ENCODE peak calls at places on chromosome 22, in ten cellular contexts. One of them, this sample, is unnamed.

GRCh38 chr22:49852898-49853894 is at the start of gene ZBED4:
- DNase-seq in activated T-helper 9 cell treated with anti-CD3 and anti-CD28 coated beads, Interleukin-2, amount 50 U/mL, for 16 hours: peak; percentile 98
- DNase-seq in HTR-8/SVneo: peak; percentile 95
- DNase-seq in stimulated activated CD4-positive, alpha-beta T cell treated with anti-CD3 and anti-CD28 coated beads, Interleukin-4, amount 100 ng/mL, for 48 hours: peak; percentile 98
- DNase-seq in HEK293T: peak; percentile 100
- DNase-seq in HCT116: peak; percentile 90
- DNase-seq in GM19239: peak; percentile 99
- DNase-seq in HS-5: peak; percentile 85
- DNase-seq in SK-N-SH: peak; percentile 100
- DNase-seq in stimulated activated naive CD8-positive, alpha-beta T cell treated with anti-CD3 and anti-CD28 coated beads, Interleukin-15, amount 100 ng/mL, for 72 hours: peak; percentile 99
- DNase-seq in this sample: peak; percentile 99

GRCh38 chr22:42673898-42674390 is 24.8 kb upstream of the CYB5R3 start:
- DNase-seq in activated T-helper 9 cell treated with anti-CD3 and anti-CD28 coated beads, Interleukin-2, amount 50 U/mL, for 16 hours: no peak
- DNase-seq in HTR-8/SVneo: no peak
- DNase-seq in stimulated activated CD4-positive, alpha-beta T cell treated with anti-CD3 and anti-CD28 coated beads, Interleukin-4, amount 100 ng/mL, for 48 hours: no peak
- DNase-seq in HEK293T: no peak
- DNase-seq in HCT116: no peak
- DNase-seq in GM19239: no peak
- DNase-seq in HS-5: no peak
- DNase-seq in SK-N-SH: no peak
- DNase-seq in stimulated activated naive CD8-positive, alpha-beta T cell treated with anti-CD3 and anti-CD28 coated beads, Interleukin-15, amount 100 ng/mL, for 72 hours: no peak
- DNase-seq in this sample: no peak

GRCh38 chr22:24588370-24588755 is 4.5 kb downstream of the LRRC75B start:
- DNase-seq in activated T-helper 9 cell treated with anti-CD3 and anti-CD28 coated beads, Interleukin-2, amount 50 U/mL, for 16 hours: no peak
- DNase-seq in HTR-8/SVneo: no peak
- DNase-seq in stimulated activated CD4-positive, alpha-beta T cell treated with anti-CD3 and anti-CD28 coated beads, Interleukin-4, amount 100 ng/mL, for 48 hours: no peak
- DNase-seq in HEK293T: no peak
- DNase-seq in HCT116: no peak
- DNase-seq in GM19239: no peak
- DNase-seq in HS-5: no peak
- DNase-seq in SK-N-SH: peak; percentile 68
- DNase-seq in stimulated activated naive CD8-positive, alpha-beta T cell treated with anti-CD3 and anti-CD28 coated beads, Interleukin-15, amount 100 ng/mL, for 72 hours: no peak
- DNase-seq in this sample: no peak

GRCh38 chr22:41561335-41561734 is 525 bp downstream of the CSDC2 start:
- DNase-seq in activated T-helper 9 cell treated with anti-CD3 and anti-CD28 coated beads, Interleukin-2, amount 50 U/mL, for 16 hours: no peak
- DNase-seq in HTR-8/SVneo: no peak
- DNase-seq in stimulated activated CD4-positive, alpha-beta T cell treated with anti-CD3 and anti-CD28 coated beads, Interleukin-4, amount 100 ng/mL, for 48 hours: no peak
- DNase-seq in HEK293T: no peak
- DNase-seq in HCT116: no peak
- DNase-seq in GM19239: no peak
- DNase-seq in HS-5: no peak
- DNase-seq in SK-N-SH: no peak
- DNase-seq in stimulated activated naive CD8-positive, alpha-beta T cell treated with anti-CD3 and anti-CD28 coated beads, Interleukin-15, amount 100 ng/mL, for 72 hours: no peak
- DNase-seq in this sample: no peak

GRCh38 chr22:50191041-50191740 is 5.5 kb downstream of the TRABD start:
- DNase-seq in activated T-helper 9 cell treated with anti-CD3 and anti-CD28 coated beads, Interleukin-2, amount 50 U/mL, for 16 hours: peak; percentile 59
- DNase-seq in HTR-8/SVneo: no peak
- DNase-seq in stimulated activated CD4-positive, alpha-beta T cell treated with anti-CD3 and anti-CD28 coated beads, Interleukin-4, amount 100 ng/mL, for 48 hours: peak; percentile 43
- DNase-seq in HEK293T: no peak
- DNase-seq in HCT116: no peak
- DNase-seq in GM19239: peak; percentile 66
- DNase-seq in HS-5: no peak
- DNase-seq in SK-N-SH: peak; percentile 78
- DNase-seq in stimulated activated naive CD8-positive, alpha-beta T cell treated with anti-CD3 and anti-CD28 coated beads, Interleukin-15, amount 100 ng/mL, for 72 hours: peak; percentile 75
- DNase-seq in this sample: peak; percentile 64

GRCh38 chr22:46047226-46047625 is 70.3 kb upstream of the WNT7B start:
- DNase-seq in activated T-helper 9 cell treated with anti-CD3 and anti-CD28 coated beads, Interleukin-2, amount 50 U/mL, for 16 hours: no peak
- DNase-seq in HTR-8/SVneo: no peak
- DNase-seq in stimulated activated CD4-positive, alpha-beta T cell treated with anti-CD3 and anti-CD28 coated beads, Interleukin-4, amount 100 ng/mL, for 48 hours: no peak
- DNase-seq in HEK293T: no peak
- DNase-seq in HCT116: no peak
- DNase-seq in GM19239: no peak
- DNase-seq in HS-5: no peak
- DNase-seq in SK-N-SH: no peak
- DNase-seq in stimulated activated naive CD8-positive, alpha-beta T cell treated with anti-CD3 and anti-CD28 coated beads, Interleukin-15, amount 100 ng/mL, for 72 hours: no peak
- DNase-seq in this sample: no peak

GRCh38 chr22:49513358-49513851 is 314.3 kb downstream of the BRD1 start:
- DNase-seq in activated T-helper 9 cell treated with anti-CD3 and anti-CD28 coated beads, Interleukin-2, amount 50 U/mL, for 16 hours: no peak
- DNase-seq in HTR-8/SVneo: no peak
- DNase-seq in stimulated activated CD4-positive, alpha-beta T cell treated with anti-CD3 and anti-CD28 coated beads, Interleukin-4, amount 100 ng/mL, for 48 hours: no peak
- DNase-seq in HEK293T: no peak
- DNase-seq in HCT116: no peak
- DNase-seq in GM19239: no peak
- DNase-seq in HS-5: no peak
- DNase-seq in SK-N-SH: no peak
- DNase-seq in stimulated activated naive CD8-positive, alpha-beta T cell treated with anti-CD3 and anti-CD28 coated beads, Interleukin-15, amount 100 ng/mL, for 72 hours: no peak
- DNase-seq in this sample: no peak

GRCh38 chr22:26722159-26722558 is 64.8 kb downstream of the MIAT start:
- DNase-seq in activated T-helper 9 cell treated with anti-CD3 and anti-CD28 coated beads, Interleukin-2, amount 50 U/mL, for 16 hours: no peak
- DNase-seq in HTR-8/SVneo: no peak
- DNase-seq in stimulated activated CD4-positive, alpha-beta T cell treated with anti-CD3 and anti-CD28 coated beads, Interleukin-4, amount 100 ng/mL, for 48 hours: no peak
- DNase-seq in HEK293T: no peak
- DNase-seq in HCT116: no peak
- DNase-seq in GM19239: no peak
- DNase-seq in HS-5: no peak
- DNase-seq in SK-N-SH: no peak
- DNase-seq in stimulated activated naive CD8-positive, alpha-beta T cell treated with anti-CD3 and anti-CD28 coated beads, Interleukin-15, amount 100 ng/mL, for 72 hours: no peak
- DNase-seq in this sample: no peak

GRCh38 chr22:42271906-42272305 is 1.5 kb upstream of the TCF20 start:
- DNase-seq in activated T-helper 9 cell treated with anti-CD3 and anti-CD28 coated beads, Interleukin-2, amount 50 U/mL, for 16 hours: no peak
- DNase-seq in HTR-8/SVneo: no peak
- DNase-seq in stimulated activated CD4-positive, alpha-beta T cell treated with anti-CD3 and anti-CD28 coated beads, Interleukin-4, amount 100 ng/mL, for 48 hours: no peak
- DNase-seq in HEK293T: no peak
- DNase-seq in HCT116: no peak
- DNase-seq in GM19239: no peak
- DNase-seq in HS-5: no peak
- DNase-seq in SK-N-SH: no peak
- DNase-seq in stimulated activated naive CD8-positive, alpha-beta T cell treated with anti-CD3 and anti-CD28 coated beads, Interleukin-15, amount 100 ng/mL, for 72 hours: no peak
- DNase-seq in this sample: no peak

GRCh38 chr22:46357186-46357500 is 21.6 kb downstream of the TRMU start:
- DNase-seq in activated T-helper 9 cell treated with anti-CD3 and anti-CD28 coated beads, Interleukin-2, amount 50 U/mL, for 16 hours: no peak
- DNase-seq in HTR-8/SVneo: no peak
- DNase-seq in stimulated activated CD4-positive, alpha-beta T cell treated with anti-CD3 and anti-CD28 coated beads, Interleukin-4, amount 100 ng/mL, for 48 hours: no peak
- DNase-seq in HEK293T: no peak
- DNase-seq in HCT116: no peak
- DNase-seq in GM19239: no peak
- DNase-seq in HS-5: no peak
- DNase-seq in SK-N-SH: peak; percentile 32
- DNase-seq in stimulated activated naive CD8-positive, alpha-beta T cell treated with anti-CD3 and anti-CD28 coated beads, Interleukin-15, amount 100 ng/mL, for 72 hours: no peak
- DNase-seq in this sample: no peak

GRCh38 chr22:24693359-24693758 is 81.2 kb downstream of the PIWIL3 start:
- DNase-seq in activated T-helper 9 cell treated with anti-CD3 and anti-CD28 coated beads, Interleukin-2, amount 50 U/mL, for 16 hours: no peak
- DNase-seq in HTR-8/SVneo: no peak
- DNase-seq in stimulated activated CD4-positive, alpha-beta T cell treated with anti-CD3 and anti-CD28 coated beads, Interleukin-4, amount 100 ng/mL, for 48 hours: no peak
- DNase-seq in HEK293T: no peak
- DNase-seq in HCT116: no peak
- DNase-seq in GM19239: no peak
- DNase-seq in HS-5: no peak
- DNase-seq in SK-N-SH: no peak
- DNase-seq in stimulated activated naive CD8-positive, alpha-beta T cell treated with anti-CD3 and anti-CD28 coated beads, Interleukin-15, amount 100 ng/mL, for 72 hours: no peak
- DNase-seq in this sample: no peak

GRCh38 chr22:38180841-38181452 is 683 bp downstream of the PLA2G6 start:
- DNase-seq in activated T-helper 9 cell treated with anti-CD3 and anti-CD28 coated beads, Interleukin-2, amount 50 U/mL, for 16 hours: no peak
- DNase-seq in HTR-8/SVneo: no peak
- DNase-seq in stimulated activated CD4-positive, alpha-beta T cell treated with anti-CD3 and anti-CD28 coated beads, Interleukin-4, amount 100 ng/mL, for 48 hours: no peak
- DNase-seq in HEK293T: no peak
- DNase-seq in HCT116: no peak
- DNase-seq in GM19239: no peak
- DNase-seq in HS-5: no peak
- DNase-seq in SK-N-SH: no peak
- DNase-seq in stimulated activated naive CD8-positive, alpha-beta T cell treated with anti-CD3 and anti-CD28 coated beads, Interleukin-15, amount 100 ng/mL, for 72 hours: peak; percentile 75
- DNase-seq in this sample: peak; percentile 40

GRCh38 chr22:32476286-32476685 is 1.7 kb downstream of the FBXO7 start:
- DNase-seq in activated T-helper 9 cell treated with anti-CD3 and anti-CD28 coated beads, Interleukin-2, amount 50 U/mL, for 16 hours: no peak
- DNase-seq in HTR-8/SVneo: no peak
- DNase-seq in stimulated activated CD4-positive, alpha-beta T cell treated with anti-CD3 and anti-CD28 coated beads, Interleukin-4, amount 100 ng/mL, for 48 hours: no peak
- DNase-seq in HEK293T: no peak
- DNase-seq in HCT116: no peak
- DNase-seq in GM19239: no peak
- DNase-seq in HS-5: no peak
- DNase-seq in SK-N-SH: no peak
- DNase-seq in stimulated activated naive CD8-positive, alpha-beta T cell treated with anti-CD3 and anti-CD28 coated beads, Interleukin-15, amount 100 ng/mL, for 72 hours: no peak
- DNase-seq in this sample: no peak

GRCh38 chr22:37014835-37015586 is 4.2 kb downstream of the TST start:
- DNase-seq in activated T-helper 9 cell treated with anti-CD3 and anti-CD28 coated beads, Interleukin-2, amount 50 U/mL, for 16 hours: no peak
- DNase-seq in HTR-8/SVneo: no peak
- DNase-seq in stimulated activated CD4-positive, alpha-beta T cell treated with anti-CD3 and anti-CD28 coated beads, Interleukin-4, amount 100 ng/mL, for 48 hours: no peak
- DNase-seq in HEK293T: no peak
- DNase-seq in HCT116: no peak
- DNase-seq in GM19239: no peak
- DNase-seq in HS-5: no peak
- DNase-seq in SK-N-SH: no peak
- DNase-seq in stimulated activated naive CD8-positive, alpha-beta T cell treated with anti-CD3 and anti-CD28 coated beads, Interleukin-15, amount 100 ng/mL, for 72 hours: no peak
- DNase-seq in this sample: no peak

GRCh38 chr22:19807914-19808872 is 46.5 kb downstream of the GNB1L start:
- DNase-seq in activated T-helper 9 cell treated with anti-CD3 and anti-CD28 coated beads, Interleukin-2, amount 50 U/mL, for 16 hours: no peak
- DNase-seq in HTR-8/SVneo: no peak
- DNase-seq in stimulated activated CD4-positive, alpha-beta T cell treated with anti-CD3 and anti-CD28 coated beads, Interleukin-4, amount 100 ng/mL, for 48 hours: no peak
- DNase-seq in HEK293T: no peak
- DNase-seq in HCT116: no peak
- DNase-seq in GM19239: no peak
- DNase-seq in HS-5: no peak
- DNase-seq in SK-N-SH: no peak
- DNase-seq in stimulated activated naive CD8-positive, alpha-beta T cell treated with anti-CD3 and anti-CD28 coated beads, Interleukin-15, amount 100 ng/mL, for 72 hours: no peak
- DNase-seq in this sample: no peak

GRCh38 chr22:32175751-32176644 is 16.9 kb upstream of the C22orf42 start:
- DNase-seq in activated T-helper 9 cell treated with anti-CD3 and anti-CD28 coated beads, Interleukin-2, amount 50 U/mL, for 16 hours: no peak
- DNase-seq in HTR-8/SVneo: no peak
- DNase-seq in stimulated activated CD4-positive, alpha-beta T cell treated with anti-CD3 and anti-CD28 coated beads, Interleukin-4, amount 100 ng/mL, for 48 hours: no peak
- DNase-seq in HEK293T: no peak
- DNase-seq in HCT116: no peak
- DNase-seq in GM19239: no peak
- DNase-seq in HS-5: no peak
- DNase-seq in SK-N-SH: peak; percentile 62
- DNase-seq in stimulated activated naive CD8-positive, alpha-beta T cell treated with anti-CD3 and anti-CD28 coated beads, Interleukin-15, amount 100 ng/mL, for 72 hours: no peak
- DNase-seq in this sample: no peak

GRCh38 chr22:41883400-41883799 is 31.5 kb downstream of the SHISA8 start:
- DNase-seq in activated T-helper 9 cell treated with anti-CD3 and anti-CD28 coated beads, Interleukin-2, amount 50 U/mL, for 16 hours: no peak
- DNase-seq in HTR-8/SVneo: no peak
- DNase-seq in stimulated activated CD4-positive, alpha-beta T cell treated with anti-CD3 and anti-CD28 coated beads, Interleukin-4, amount 100 ng/mL, for 48 hours: no peak
- DNase-seq in HEK293T: no peak
- DNase-seq in HCT116: no peak
- DNase-seq in GM19239: no peak
- DNase-seq in HS-5: no peak
- DNase-seq in SK-N-SH: no peak
- DNase-seq in stimulated activated naive CD8-positive, alpha-beta T cell treated with anti-CD3 and anti-CD28 coated beads, Interleukin-15, amount 100 ng/mL, for 72 hours: no peak
- DNase-seq in this sample: no peak

GRCh38 chr22:48089601-48090331 is 1327.3 kb downstream of the TBC1D22A start:
- DNase-seq in activated T-helper 9 cell treated with anti-CD3 and anti-CD28 coated beads, Interleukin-2, amount 50 U/mL, for 16 hours: no peak
- DNase-seq in HTR-8/SVneo: peak; percentile 6
- DNase-seq in stimulated activated CD4-positive, alpha-beta T cell treated with anti-CD3 and anti-CD28 coated beads, Interleukin-4, amount 100 ng/mL, for 48 hours: no peak
- DNase-seq in HEK293T: no peak
- DNase-seq in HCT116: no peak
- DNase-seq in GM19239: no peak
- DNase-seq in HS-5: no peak
- DNase-seq in SK-N-SH: no peak
- DNase-seq in stimulated activated naive CD8-positive, alpha-beta T cell treated with anti-CD3 and anti-CD28 coated beads, Interleukin-15, amount 100 ng/mL, for 72 hours: no peak
- DNase-seq in this sample: no peak

GRCh38 chr22:40348025-40348658 is 1.8 kb downstream of the ADSL start:
- DNase-seq in activated T-helper 9 cell treated with anti-CD3 and anti-CD28 coated beads, Interleukin-2, amount 50 U/mL, for 16 hours: peak; percentile 51
- DNase-seq in HTR-8/SVneo: peak; percentile 54
- DNase-seq in stimulated activated CD4-positive, alpha-beta T cell treated with anti-CD3 and anti-CD28 coated beads, Interleukin-4, amount 100 ng/mL, for 48 hours: peak; percentile 46
- DNase-seq in HEK293T: peak; percentile 71
- DNase-seq in HCT116: peak; percentile 40
- DNase-seq in GM19239: peak; percentile 58
- DNase-seq in HS-5: peak; percentile 25
- DNase-seq in SK-N-SH: peak; percentile 56
- DNase-seq in stimulated activated naive CD8-positive, alpha-beta T cell treated with anti-CD3 and anti-CD28 coated beads, Interleukin-15, amount 100 ng/mL, for 72 hours: peak; percentile 64
- DNase-seq in this sample: peak; percentile 73

This sample was measured in germinal center.